ENCODE peak calls at places on chromosomes 1 and 21, in ten cellular contexts. B is uterus, V is GM12865, J is heart left ventricle, U is fibroblast of mammary gland, K is bronchial epithelial cell, C is GM10248, W is activated B cell treated with CpG ODN at 0.5 μM for 24 hours, N is AG04450, F is HFF-Myc. I is an unnamed sample.

GRCh38 chr21:44294391-44295162 is 5.3 kb upstream of the PFKL start:
- DNase-seq in V (no peak), C (no peak), F (no peak), U (peak), W (no peak), J (peak), N (no peak), K (no peak), B (peak), I (peak)

GRCh38 chr1:234900601-234901000 is 228.0 kb downstream of the TOMM20 start:
- DNase-seq in U (no peak), W (no peak), V (no peak), F (no peak), J (no peak), K (no peak), B (no peak), N (no peak), C (no peak), I (no peak)

GRCh38 chr1:15277370-15277769 is 30.3 kb downstream of the FHAD1 start:
- DNase-seq in U (no peak), B (no peak), W (no peak), J (no peak), V (no peak), F (no peak), K (no peak), C (no peak), N (no peak), I (no peak)

GRCh38 chr21:33402011-33402979 is 918 bp upstream of the IFNGR2 start:
- DNase-seq in K (peak), V (peak), F (no peak), J (peak), U (peak), W (peak), N (no peak), C (peak), B (peak), I (peak)

GRCh38 chr1:151047591-151047924 is at the start of gene C1orf56:
- DNase-seq in F (no peak), B (peak), K (peak), J (peak), W (peak), V (peak), U (peak), N (no peak), C (peak), I (peak)

GRCh38 chr1:205256956-205257615 is 29.3 kb downstream of the TMCC2 start:
- DNase-seq in N (no peak), V (no peak), F (no peak), B (no peak), C (no peak), U (no peak), W (no peak), J (no peak), K (no peak), I (no peak)

GRCh38 chr1:189220750-189221149 is 1256.9 kb downstream of the BRINP3 start:
- DNase-seq in K (no peak), F (no peak), J (no peak), B (no peak), U (no peak), N (no peak), V (no peak), C (no peak), W (no peak), I (no peak)

GRCh38 chr1:201916649-201917249 is 28.1 kb downstream of the SHISA4 start:
- DNase-seq in U (peak), V (peak), W (no peak), K (peak), B (peak), C (no peak), N (peak), F (peak), J (no peak), I (peak)

GRCh38 chr1:202017385-202018225 is 7.2 kb downstream of the ELF3 start:
- DNase-seq in J (no peak), V (no peak), U (no peak), W (no peak), N (no peak), B (no peak), K (no peak), C (no peak), F (no peak), I (no peak)

DNA sequence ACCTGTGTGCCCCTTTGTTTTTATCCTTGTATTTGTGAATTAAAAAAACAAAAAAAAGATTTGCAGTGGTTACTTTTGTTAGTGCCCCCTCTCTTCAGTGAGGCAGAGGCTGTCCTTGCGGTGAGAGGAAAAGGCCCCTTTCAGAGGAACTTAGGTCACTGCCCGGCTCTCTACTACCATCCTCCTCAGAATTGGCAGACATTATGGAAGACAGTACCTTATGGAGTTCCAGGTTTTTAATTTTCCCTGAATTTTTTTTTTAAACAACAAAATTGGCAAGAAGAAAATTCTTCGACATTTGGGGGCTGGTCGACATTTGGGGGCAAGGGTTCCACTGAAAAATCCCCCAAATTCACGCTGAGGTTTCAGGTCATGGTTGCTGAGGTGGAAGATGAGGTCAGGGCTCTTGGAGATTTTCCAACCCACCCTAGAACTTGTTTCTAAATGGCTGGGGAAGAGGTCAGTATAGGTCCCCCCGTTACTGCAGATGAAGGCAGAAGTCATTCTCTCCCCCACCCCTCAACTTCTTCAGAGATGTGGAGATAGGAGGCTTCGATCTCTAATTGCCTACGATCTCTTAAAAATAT is 5.3 kb downstream of the RXFP4 start:
- DNase-seq in K (no peak), J (no peak), N (no peak), C (no peak), F (no peak), B (no peak), U (no peak), V (no peak), W (no peak), I (no peak)
- TF ChIP-seq CTCF in K (no peak), J (no peak), N (no peak), C (no peak), F (no peak), B (no peak), U (no peak), V (no peak), W (no peak), I (no peak)

GRCh38 chr1:225977937-225978748 is 21.0 kb downstream of the SDE2 start:
- DNase-seq in K (no peak), U (peak), J (no peak), V (peak), C (peak), F (no peak), N (no peak), W (no peak), B (no peak), I (no peak)
- TF ChIP-seq CTCF in K (no peak), U (no peak), J (no peak), V (no peak), C (peak), F (no peak), N (no peak), W (no peak), B (no peak), I (no peak)

GRCh38 chr1:226062558-226063361 is at the start of gene H3-3A:
- DNase-seq in F (peak), J (peak), B (peak), N (peak), K (peak), U (peak), W (peak), C (peak), V (peak), I (peak)
- TF ChIP-seq CTCF in F (no peak), J (peak), B (no peak), N (peak), K (no peak), U (no peak), W (no peak), C (no peak), V (no peak), I (no peak)

GRCh38 chr1:197526736-197527371 is 248.4 kb downstream of the DENND1B start:
- DNase-seq in N (peak), F (no peak), B (no peak), J (no peak), W (no peak), K (peak), C (peak), V (peak), U (peak), I (peak)
- TF ChIP-seq CTCF in N (peak), F (peak), B (peak), J (peak), W (peak), K (no peak), C (peak), V (peak), U (peak), I (peak)

GRCh38 chr1:180360333-180361075 is 130.4 kb downstream of the LHX4 start:
- DNase-seq in F (peak), N (no peak), K (peak), C (no peak), V (no peak), U (peak), B (no peak), W (no peak), J (no peak), I (peak)

GRCh38 chr1:180363596-180363995 is 133.5 kb downstream of the LHX4 start:
- DNase-seq in U (no peak), V (no peak), F (no peak), N (no peak), B (no peak), W (no peak), C (no peak), K (no peak), J (no peak), I (no peak)

GRCh38 chr1:180369061-180369460 is 133.3 kb downstream of the ACBD6 start:
- DNase-seq in J (no peak), W (no peak), V (no peak), U (no peak), C (no peak), N (no peak), B (no peak), F (no peak), K (no peak), I (no peak)

GRCh38 chr1:180366386-180367068 is 135.8 kb downstream of the ACBD6 start:
- DNase-seq in U (no peak), K (no peak), W (no peak), F (no peak), N (no peak), V (no peak), J (no peak), C (no peak), B (no peak), I (no peak)

DNA sequence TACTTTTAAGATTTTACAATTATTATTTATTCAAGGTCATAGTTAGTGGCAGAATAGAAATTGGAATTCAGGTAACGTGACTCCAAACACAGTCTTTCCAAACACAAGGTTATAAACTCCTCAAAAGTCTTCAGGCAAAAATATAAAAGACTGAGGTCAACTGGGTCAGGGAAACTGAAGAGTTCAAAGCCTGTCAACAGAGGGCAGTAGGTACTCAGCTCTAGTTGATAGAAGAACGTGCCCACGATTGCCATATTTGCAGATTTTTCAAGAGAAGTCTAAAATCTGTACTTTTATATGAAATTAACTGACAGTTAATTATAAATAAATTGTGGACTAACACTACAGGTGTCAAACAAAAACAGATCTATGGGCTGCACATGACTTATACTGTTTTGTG is 135.0 kb downstream of the LHX4 start:
- DNase-seq in U (peak), C (no peak), N (no peak), W (no peak), F (no peak), K (no peak), V (peak), B (no peak), J (no peak), I (no peak)
- TF ChIP-seq CTCF in U (peak), C (no peak), N (no peak), W (no peak), F (peak), K (peak), V (no peak), B (no peak), J (no peak), I (peak)

GRCh38 chr1:209584186-209584776 is 767 bp downstream of the CAMK1G start:
- DNase-seq in J (no peak), U (no peak), V (no peak), W (no peak), B (no peak), N (no peak), K (no peak), F (no peak), C (no peak), I (no peak)

GRCh38 chr1:209587778-209588177 is 4.3 kb downstream of the CAMK1G start:
- DNase-seq in V (no peak), J (no peak), B (no peak), C (no peak), W (no peak), K (no peak), F (no peak), N (no peak), U (no peak), I (peak)

GRCh38 chr1:209586341-209586740 is 2.8 kb downstream of the CAMK1G start:
- DNase-seq in J (no peak), N (no peak), U (no peak), C (no peak), B (no peak), K (no peak), W (no peak), F (no peak), V (no peak), I (no peak)

GRCh38 chr1:209585197-209585596 is 1.7 kb downstream of the CAMK1G start:
- DNase-seq in W (no peak), C (no peak), N (no peak), V (no peak), J (no peak), U (no peak), K (no peak), B (no peak), F (no peak), I (no peak)

DNA sequence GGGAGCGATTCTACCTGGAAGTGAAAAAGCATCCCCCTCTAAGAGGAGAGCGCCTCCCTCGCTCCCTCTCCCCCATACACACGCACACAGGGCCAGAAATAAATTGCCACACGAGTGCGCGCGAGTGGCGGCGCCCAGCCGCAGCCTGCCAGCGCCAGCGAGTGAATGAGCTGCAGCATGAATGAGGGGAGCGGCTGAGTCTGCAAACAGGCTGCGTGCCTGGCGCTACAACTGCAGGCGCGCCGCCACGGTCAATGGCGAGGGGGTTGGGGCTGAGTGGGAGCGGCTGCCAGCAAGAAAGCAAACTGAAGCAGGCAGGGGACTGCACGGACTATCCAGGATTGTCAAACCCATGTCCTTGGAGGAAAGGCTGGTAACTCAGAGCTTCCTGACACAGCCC is 2.2 kb downstream of the CAMK1G start:
- DNase-seq in V (no peak), J (peak), B (peak), F (no peak), W (no peak), U (no peak), C (no peak), N (no peak), K (no peak), I (peak)
- TF ChIP-seq CTCF in V (no peak), J (no peak), B (no peak), F (no peak), W (no peak), U (no peak), C (no peak), N (no peak), K (peak), I (peak)

GRCh38 chr21:40356644-40357043 is 489.4 kb downstream of the PCP4 start:
- DNase-seq in W (no peak), V (no peak), K (no peak), N (no peak), B (no peak), J (no peak), U (no peak), C (no peak), F (no peak), I (no peak)
- TF ChIP-seq CTCF in W (no peak), V (no peak), K (no peak), N (no peak), B (no peak), J (no peak), U (no peak), C (no peak), F (no peak), I (peak)

GRCh38 chr21:32141009-32141357 is 137.9 kb downstream of the MIS18A start:
- DNase-seq in F (peak), V (no peak), W (no peak), K (no peak), C (no peak), N (no peak), J (no peak), U (peak), B (no peak), I (no peak)

GRCh38 chr21:32147041-32147440 is 131.8 kb downstream of the MIS18A start:
- DNase-seq in F (no peak), U (no peak), W (no peak), B (no peak), C (no peak), V (no peak), K (no peak), N (no peak), J (no peak), I (no peak)

GRCh38 chr21:32140212-32141008 is 138.4 kb downstream of the MIS18A start:
- DNase-seq in J (no peak), U (peak), V (no peak), K (no peak), N (no peak), F (peak), C (no peak), W (no peak), B (no peak), I (no peak)

GRCh38 chr21:32138658-32139057 is 140.2 kb downstream of the MIS18A start:
- DNase-seq in U (no peak), B (no peak), W (no peak), V (no peak), K (no peak), F (no peak), J (no peak), C (no peak), N (no peak), I (no peak)

GRCh38 chr21:32143222-32143939 is 135.5 kb downstream of the MIS18A start:
- DNase-seq in U (peak), J (peak), K (no peak), F (peak), N (no peak), W (no peak), V (peak), C (no peak), B (peak), I (no peak)
- TF ChIP-seq CTCF in U (peak), J (peak), K (no peak), F (peak), N (no peak), W (no peak), V (peak), C (no peak), B (no peak), I (no peak)

GRCh38 chr21:45542242-45542666 is at the start of gene SLC19A1:
- DNase-seq in W (peak), K (no peak), C (peak), F (no peak), U (peak), V (peak), J (peak), N (no peak), B (peak), I (no peak)
- TF ChIP-seq CTCF in W (no peak), K (peak), C (peak), F (peak), U (no peak), V (peak), J (peak), N (peak), B (peak), I (peak)

I was measured in HFFc6.